ENCODE peak calls at places on chromosome 4, in six cellular contexts. X, A, M, U, Y and R are unnamed samples.

GRCh38 chr4:125726121-125726520 is 411.4 kb downstream of the FAT4 start:
- DNase-seq in M (no peak), U (no peak), X (no peak), A (no peak), Y (no peak), R (no peak)

GRCh38 chr4:153649572-153649991 is 34.5 kb upstream of the TLR2 start:
- DNase-seq in A (no peak), U (no peak), M (no peak), Y (peak), X (peak), R (no peak)

GRCh38 chr4:3711183-3712111 is 54.7 kb upstream of the ADRA2C start:
- DNase-seq in U (no peak), Y (no peak), A (no peak), M (no peak), X (no peak), R (no peak)

GRCh38 chr4:175246941-175247340 is 328.8 kb downstream of the ADAM29 start:
- DNase-seq in A (no peak), X (peak), Y (no peak), M (no peak), U (no peak), R (no peak)

GRCh38 chr4:2927696-2928075 is 35.5 kb downstream of the NOP14 start:
- DNase-seq in X (no peak), Y (no peak), A (no peak), M (peak), U (no peak), R (no peak)

GRCh38 chr4:12729384-12729783 is 754.8 kb downstream of the RAB28 start:
- DNase-seq in A (peak), U (peak), X (peak), Y (no peak), M (no peak), R (no peak)

GRCh38 chr4:165788686-165789463 is 84.2 kb upstream of the TLL1 start:
- DNase-seq in X (no peak), A (no peak), Y (no peak), U (no peak), M (no peak), R (no peak)

GRCh38 chr4:21949073-21949457 is 493 bp upstream of the KCNIP4 start:
- DNase-seq in M (no peak), X (no peak), Y (no peak), U (no peak), A (no peak), R (no peak)

GRCh38 chr4:144645102-144645469 is 870 bp upstream of the HHIP start:
- DNase-seq in X (no peak), M (no peak), A (no peak), Y (no peak), U (no peak), R (peak)

GRCh38 chr4:120144634-120145033 is 78.0 kb upstream of the MAD2L1 start:
- DNase-seq in X (no peak), A (no peak), M (no peak), U (no peak), Y (no peak), R (no peak)

GRCh38 chr4:107035711-107036601 is at the start of gene DKK2:
- DNase-seq in M (peak), Y (no peak), A (no peak), X (peak), U (peak), R (peak)

GRCh38 chr4:169335331-169335730 is 64.6 kb upstream of the SH3RF1 start:
- DNase-seq in M (no peak), Y (no peak), A (no peak), U (no peak), X (peak), R (no peak)

GRCh38 chr4:75429208-75429607 is 85.0 kb downstream of the RCHY1 start:
- DNase-seq in X (no peak), A (no peak), M (no peak), Y (no peak), U (no peak), R (no peak)

GRCh38 chr4:39256436-39256835 is 74.1 kb downstream of the WDR19 start:
- DNase-seq in X (peak), Y (no peak), U (no peak), A (no peak), M (no peak), R (no peak)

GRCh38 chr4:147407261-147408045 is 73.4 kb upstream of the EDNRA start:
- DNase-seq in U (no peak), Y (no peak), X (peak), A (no peak), M (peak), R (no peak)